ENCODE peak calls at places on chromosomes 12 and 14, in four cellular contexts. W is PC-3, O is foreskin fibroblast, E is cardiac muscle cell. G is an unnamed sample.

GRCh38 chr12:7667025-7667575 is 1.4 kb upstream of the APOBEC1 start:
- DNase-seq in E (peak), W (peak), O (no peak), G (no peak)

GRCh38 chr12:44603701-44604100 is 272.4 kb downstream of the NELL2 start:
- DNase-seq in O (no peak), W (no peak), E (no peak), G (no peak)

GRCh38 chr12:128059621-128060370 is 207.2 kb upstream of the TMEM132C start:
- DNase-seq in E (no peak), W (no peak), O (no peak), G (no peak)

GRCh38 chr12:106205208-106206069 is 42.4 kb downstream of the CKAP4 start:
- DNase-seq in E (no peak), W (peak), O (no peak), G (no peak)

GRCh38 chr14:30362369-30363218 is 196.4 kb upstream of the G2E3 start:
- DNase-seq in W (peak), E (no peak), O (no peak), G (no peak)

GRCh38 chr12:104605685-104606084 is 148.9 kb downstream of the CHST11 start:
- DNase-seq in W (no peak), E (no peak), O (no peak), G (no peak)

GRCh38 chr12:121789800-121790748 is 3.4 kb downstream of the RHOF start:
- DNase-seq in E (no peak), W (peak), O (no peak), G (no peak)

GRCh38 chr12:76123301-76124212 is 39.1 kb upstream of the NAP1L1 start:
- DNase-seq in W (peak), E (no peak), O (peak), G (no peak)

GRCh38 chr12:64682572-64683277 is 72.4 kb downstream of the RASSF3 start:
- DNase-seq in O (peak), E (peak), W (no peak), G (no peak)

GRCh38 chr12:68264864-68265256 is 11.5 kb upstream of the IL22 start:
- DNase-seq in E (no peak), O (no peak), W (no peak), G (no peak)

GRCh38 chr14:90645842-90646443 is 170.3 kb downstream of the TTC7B start:
- DNase-seq in O (no peak), E (peak), W (peak), G (no peak)

GRCh38 chr12:100154472-100155247 is 12.0 kb upstream of the BLTP3B start:
- DNase-seq in O (peak), W (peak), E (peak), G (peak)

GRCh38 chr14:105999361-106000028 is 473.1 kb downstream of the TMEM121 start:
- DNase-seq in O (no peak), W (no peak), E (no peak), G (no peak)

GRCh38 chr14:85565862-85566296 is 35.9 kb downstream of the FLRT2 start:
- DNase-seq in E (no peak), W (peak), O (no peak), G (no peak)

GRCh38 chr12:104535383-104535782 is 78.6 kb downstream of the CHST11 start:
- DNase-seq in W (no peak), E (no peak), O (peak), G (no peak)

GRCh38 chr14:22883191-22883976 is at the start of gene REM2:
- DNase-seq in E (peak), O (no peak), W (no peak), G (peak)

GRCh38 chr14:53613404-53614253 is 343.0 kb downstream of the BMP4 start:
- DNase-seq in O (no peak), E (no peak), W (peak), G (no peak)

GRCh38 chr12:111893287-111893686 is 51.3 kb downstream of the MAPKAPK5 start:
- DNase-seq in W (no peak), E (no peak), O (no peak), G (no peak)

GRCh38 chr12:124478416-124478815 is 89.0 kb downstream of the NCOR2 start:
- DNase-seq in E (no peak), W (no peak), O (no peak), G (no peak)

GRCh38 chr12:109875572-109876131 is 4.7 kb downstream of the GLTP start:
- DNase-seq in O (no peak), W (peak), E (no peak), G (no peak)

GRCh38 chr12:57111046-57111698 is at the start of gene STAT6:
- DNase-seq in E (peak), O (peak), W (peak), G (peak)

GRCh38 chr12:117093431-117093830 is 5.8 kb downstream of the TESC start:
- DNase-seq in W (no peak), O (no peak), E (no peak), G (no peak)

GRCh38 chr12:132955094-132955932 is 793 bp downstream of the ZNF605 start:
- DNase-seq in W (peak), O (peak), E (peak), G (peak)

GRCh38 chr14:24135584-24135833 is 485 bp upstream of the PSME1 start:
- DNase-seq in E (no peak), W (no peak), O (no peak), G (no peak)

GRCh38 chr12:22821985-22822384 is 197.0 kb downstream of the ETNK1 start:
- DNase-seq in E (no peak), O (no peak), W (no peak), G (no peak)

GRCh38 chr14:68525516-68525915 is 267.4 kb downstream of the ZFP36L1 start:
- DNase-seq in E (no peak), O (no peak), W (no peak), G (no peak)

GRCh38 chr12:57462307-57463253 is 3.0 kb downstream of the GLI1 start:
- DNase-seq in E (peak), W (peak), O (peak), G (peak)

GRCh38 chr12:120692524-120693033 is 5.6 kb downstream of the MLEC start:
- DNase-seq in O (no peak), E (no peak), W (no peak), G (no peak)

GRCh38 chr12:19199322-19199721 is 69.8 kb downstream of the PLEKHA5 start:
- DNase-seq in O (no peak), W (no peak), E (no peak), G (no peak)

GRCh38 chr12:40446385-40446784 is 221.6 kb downstream of the LRRK2 start:
- DNase-seq in O (peak), W (peak), E (peak), G (no peak)

GRCh38 chr14:87049886-87050820 is 942.8 kb downstream of the GALC start:
- DNase-seq in E (peak), O (peak), W (peak), G (peak)

GRCh38 chr14:36996133-36996856 is 176.1 kb downstream of the SLC25A21 start:
- DNase-seq in E (no peak), O (peak), W (peak), G (no peak)

GRCh38 chr14:76672123-76672522 is 89.1 kb upstream of the VASH1 start:
- DNase-seq in E (no peak), W (peak), O (peak), G (no peak)

GRCh38 chr12:24975425-24975824 is 26.5 kb upstream of the BCAT1 start:
- DNase-seq in E (peak), O (no peak), W (no peak), G (no peak)

GRCh38 chr12:90618606-90619005 is 336.4 kb downstream of the CCER1 start:
- DNase-seq in W (peak), O (no peak), E (no peak), G (no peak)

DNA sequence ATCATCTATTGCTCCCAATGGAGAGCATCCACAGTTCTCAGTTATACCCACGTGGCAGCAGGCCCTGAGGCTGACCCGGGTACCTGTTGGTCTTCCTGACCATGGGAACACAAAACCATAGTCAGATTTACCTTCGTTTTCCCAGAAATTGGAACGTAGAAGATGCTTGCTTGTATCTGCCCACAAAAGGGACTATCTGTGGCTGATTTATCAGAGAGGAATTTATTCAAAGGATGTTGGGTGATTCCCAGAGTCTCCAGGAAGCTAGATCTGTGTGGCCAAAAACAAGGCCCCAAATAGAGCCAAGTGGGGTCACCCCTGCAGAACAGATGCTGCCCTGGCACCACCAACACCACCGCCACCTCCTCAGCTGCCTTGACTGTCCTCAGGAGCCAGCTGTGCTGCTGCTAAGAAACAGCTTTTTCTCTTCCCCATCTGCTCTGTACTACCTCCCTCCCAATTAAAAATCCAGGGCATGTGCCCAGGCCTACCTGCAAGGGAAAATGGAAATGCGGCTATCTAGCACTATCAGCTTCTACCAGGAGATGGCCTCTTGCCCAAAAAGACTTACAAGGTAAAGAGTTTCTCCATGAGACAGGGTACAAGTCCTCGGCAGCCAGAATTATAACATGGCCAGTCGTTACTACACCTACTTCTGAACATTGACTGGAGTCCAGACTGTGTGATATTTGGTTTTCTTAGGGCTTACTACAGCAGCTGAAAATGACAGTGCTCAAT is 128.6 kb upstream of the PLEKHG7 start:
- DNase-seq in O (no peak), E (peak), W (peak), G (no peak)
- TF ChIP-seq CTCF in O (peak), E (peak), W (peak), G (no peak)

DNA sequence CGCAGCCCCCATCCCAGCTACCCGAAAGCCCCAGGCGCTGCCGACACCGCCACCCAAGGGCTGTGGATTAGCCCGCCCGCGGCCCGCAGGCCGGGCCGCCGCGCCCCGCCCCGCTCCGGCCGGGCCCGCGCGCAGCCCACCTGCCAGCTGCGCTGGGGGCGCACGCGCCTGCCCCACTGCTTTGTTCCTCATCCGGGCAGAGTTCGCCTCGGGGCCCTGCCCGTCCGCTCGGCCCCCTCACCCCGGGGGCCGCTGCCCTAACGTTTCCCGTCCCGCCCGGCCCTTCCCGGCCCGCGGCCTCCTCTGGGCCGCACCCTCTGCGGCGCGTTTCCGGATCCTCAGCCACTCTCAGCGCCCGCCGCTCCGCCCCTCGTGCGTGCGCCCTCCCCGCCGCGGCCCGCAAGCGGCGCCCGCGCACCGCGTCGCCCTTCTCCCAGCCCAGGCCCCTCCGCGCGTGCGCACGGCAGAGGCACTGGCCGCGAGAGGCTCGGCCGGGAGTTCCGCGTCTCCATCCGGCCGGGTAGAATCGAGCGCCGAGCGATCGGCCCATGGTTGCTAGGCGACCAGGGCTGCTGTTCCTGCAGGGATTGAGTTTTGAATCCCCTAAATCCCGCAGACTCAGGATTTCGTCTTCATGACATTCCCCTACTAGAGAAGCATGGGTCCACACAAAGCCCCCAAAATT is at the start of gene PRDM4:
- DNase-seq in E (peak), W (peak), O (peak), G (peak)
- TF ChIP-seq CTCF in E (no peak), W (peak), O (no peak), G (no peak)

GRCh38 chr14:73468808-73469386 is 10.6 kb upstream of the NUMB start:
- DNase-seq in W (no peak), E (no peak), O (no peak), G (no peak)

GRCh38 chr14:73467377-73467776 is 9.0 kb upstream of the NUMB start:
- DNase-seq in W (no peak), E (no peak), O (peak), G (no peak)

GRCh38 chr14:73463411-73463810 is 5.1 kb upstream of the NUMB start:
- DNase-seq in O (peak), E (no peak), W (peak), G (no peak)

GRCh38 chr14:73467800-73468199 is 9.5 kb upstream of the NUMB start:
- DNase-seq in O (peak), W (no peak), E (no peak), G (no peak)

GRCh38 chr14:73465833-73466532 is 7.6 kb upstream of the NUMB start:
- DNase-seq in O (no peak), W (peak), E (no peak), G (no peak)
- TF ChIP-seq CTCF in O (no peak), W (no peak), E (no peak), G (no peak)

GRCh38 chr12:46401703-46402102 is 29.1 kb upstream of the SLC38A2 start:
- DNase-seq in E (peak), W (no peak), O (peak), G (no peak)
- TF ChIP-seq CTCF in E (peak), W (no peak), O (peak), G (no peak)

GRCh38 chr14:52011557-52011956 is 22.2 kb downstream of the RTRAF start:
- DNase-seq in O (no peak), W (no peak), E (no peak), G (no peak)

GRCh38 chr14:52010173-52010693 is 20.9 kb downstream of the RTRAF start:
- DNase-seq in E (peak), W (no peak), O (no peak), G (no peak)

GRCh38 chr14:52014601-52015267 is 25.4 kb downstream of the RTRAF start:
- DNase-seq in E (peak), O (no peak), W (no peak), G (no peak)

GRCh38 chr14:52012635-52013034 is 23.3 kb downstream of the RTRAF start:
- DNase-seq in O (peak), W (no peak), E (no peak), G (no peak)

DNA sequence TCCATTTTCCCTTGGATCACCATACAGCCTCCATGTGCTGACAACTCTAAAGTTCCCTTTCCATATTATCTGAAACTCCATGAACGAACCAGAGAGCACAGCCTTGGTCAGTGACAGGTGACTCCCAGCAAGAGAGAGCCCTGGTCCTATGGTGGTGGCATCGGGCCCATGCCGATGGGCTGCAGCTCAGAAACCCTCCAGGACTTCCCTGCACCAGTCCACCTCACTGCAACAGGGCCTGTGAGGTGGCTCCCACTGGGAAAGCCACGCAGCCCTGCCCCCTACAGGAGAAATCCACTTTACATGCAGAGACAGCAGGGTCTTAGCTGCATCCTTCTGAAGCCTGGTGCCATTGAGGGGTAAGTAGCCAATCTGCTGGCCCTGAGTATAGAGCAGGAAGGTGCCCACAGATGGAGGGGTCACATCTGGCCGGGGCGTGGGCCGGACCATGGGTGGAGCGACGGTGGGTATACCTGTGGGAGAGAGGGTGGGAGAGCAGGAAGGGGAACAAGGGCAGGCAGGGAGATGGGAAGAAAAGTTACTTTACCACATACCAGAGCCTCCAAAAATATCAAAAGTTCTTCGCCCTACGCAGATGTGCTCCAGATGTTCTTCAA is 24.7 kb downstream of the RTRAF start:
- DNase-seq in O (no peak), E (peak), W (peak), G (peak)
- TF ChIP-seq CTCF in O (no peak), E (peak), W (peak), G (peak)

DNA sequence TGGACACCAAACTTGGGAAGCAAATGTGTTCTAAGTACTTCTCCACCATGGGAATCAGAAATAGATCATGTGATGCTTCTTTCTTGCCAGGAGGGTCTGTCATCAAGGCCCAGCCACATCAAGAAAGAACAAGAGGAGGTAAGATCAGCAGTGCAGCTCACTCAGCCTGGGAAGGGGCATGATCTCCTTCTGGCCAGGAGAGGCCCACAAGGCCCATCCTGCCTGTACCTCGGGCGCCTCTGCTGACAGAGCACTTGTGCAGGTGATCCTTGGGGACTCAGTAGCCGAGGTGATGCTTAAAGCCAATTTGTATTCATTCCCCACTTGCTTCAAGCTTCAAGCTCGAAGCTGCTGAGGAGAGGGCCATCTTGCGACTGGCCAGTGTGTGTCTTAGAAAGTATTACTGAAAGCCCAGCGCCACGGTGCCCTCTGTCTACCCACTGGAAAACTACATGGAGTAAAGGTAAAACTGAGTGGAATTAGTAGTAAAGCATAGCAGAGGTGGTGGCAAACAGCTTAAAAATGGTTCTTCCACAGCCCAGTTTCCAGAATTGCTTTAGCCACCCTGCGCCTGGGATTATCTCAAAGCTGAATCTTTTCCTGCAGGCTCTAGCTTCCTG is 26.2 kb downstream of the RTRAF start:
- DNase-seq in O (no peak), E (peak), W (peak), G (peak)
- TF ChIP-seq CTCF in O (peak), E (peak), W (peak), G (no peak)

DNA sequence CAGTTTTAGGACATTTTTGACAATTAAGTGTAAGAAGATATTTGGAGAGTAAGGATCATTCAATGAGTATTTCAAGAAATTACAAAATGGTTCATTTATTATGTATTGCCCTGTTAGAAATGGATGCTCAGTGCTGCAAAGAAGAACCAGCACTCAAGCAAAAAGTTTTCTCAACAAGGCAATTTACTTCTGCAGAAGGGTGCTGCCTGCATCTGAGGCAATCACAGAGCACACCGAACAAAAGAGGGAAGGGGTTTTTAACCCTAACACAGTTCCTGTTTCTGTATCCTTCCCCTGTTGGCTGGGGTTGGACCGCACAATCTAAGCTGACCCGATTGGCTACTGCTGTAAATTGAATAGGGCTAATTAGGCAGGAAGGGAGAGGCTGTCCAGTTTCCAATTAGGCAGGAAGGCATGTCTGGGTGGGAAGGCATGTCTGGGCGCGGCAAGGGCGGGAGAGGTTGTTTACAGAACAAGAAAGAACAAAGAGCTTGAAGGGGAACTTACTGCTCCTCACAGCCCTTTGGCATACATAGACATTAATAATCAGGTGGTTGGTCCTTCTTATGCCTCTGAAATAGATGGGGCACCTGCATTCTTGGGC is 41.4 kb downstream of the SPTSSA start:
- DNase-seq in E (no peak), O (no peak), W (no peak), G (no peak)
- TF ChIP-seq CTCF in E (no peak), O (no peak), W (no peak), G (no peak)

GRCh38 chr14:59018978-59019377 is 169.5 kb upstream of the DAAM1 start:
- DNase-seq in E (no peak), O (no peak), W (peak), G (no peak)

GRCh38 chr14:59018460-59018859 is 170.0 kb upstream of the DAAM1 start:
- DNase-seq in E (no peak), W (no peak), O (no peak), G (no peak)

GRCh38 chr14:59020382-59020781 is 168.1 kb upstream of the DAAM1 start:
- DNase-seq in O (peak), E (peak), W (peak), G (peak)

GRCh38 chr14:59026086-59026485 is 162.4 kb upstream of the DAAM1 start:
- DNase-seq in E (no peak), W (no peak), O (peak), G (no peak)

GRCh38 chr14:59022144-59022543 is 166.3 kb upstream of the DAAM1 start:
- DNase-seq in W (peak), E (no peak), O (no peak), G (no peak)
- TF ChIP-seq CTCF in W (peak), E (peak), O (no peak), G (no peak)

G was measured in glutamatergic neuron.